ENCODE peak calls at places on chromosomes 2 and 18, in seven cellular contexts. One of them, this sample, is unnamed.

GRCh38 chr2:108348816-108349570 is 28.8 kb upstream of the SULT1C4 start:
- DNase-seq in brain microvascular endothelial cell: no peak
- DNase-seq in AG10803: no peak
- DNase-seq in GM12865: no peak
- DNase-seq in A549: no peak
- DNase-seq in mucosa of descending colon: no peak
- DNase-seq in breast epithelium: no peak
- DNase-seq in this sample: no peak

GRCh38 chr2:164186596-164186995 is 434.7 kb downstream of the GRB14 start:
- DNase-seq in brain microvascular endothelial cell: no peak
- DNase-seq in mucosa of descending colon: no peak
- DNase-seq in A549: no peak
- DNase-seq in AG10803: no peak
- DNase-seq in breast epithelium: no peak
- DNase-seq in GM12865: no peak
- DNase-seq in this sample: no peak

GRCh38 chr18:50218432-50219197 is 23.7 kb upstream of the MYO5B start:
- DNase-seq in brain microvascular endothelial cell: peak
- DNase-seq in AG10803: peak
- DNase-seq in A549: no peak
- DNase-seq in mucosa of descending colon: peak
- DNase-seq in breast epithelium: no peak
- DNase-seq in GM12865: peak
- DNase-seq in this sample: no peak

GRCh38 chr2:68458962-68459361 is 8.1 kb downstream of the FBXO48 start:
- DNase-seq in GM12865: no peak
- DNase-seq in A549: no peak
- DNase-seq in brain microvascular endothelial cell: peak
- DNase-seq in mucosa of descending colon: no peak
- DNase-seq in AG10803: peak
- DNase-seq in breast epithelium: no peak
- DNase-seq in this sample: no peak

GRCh38 chr2:86788881-86789686 is 1.6 kb downstream of the CD8A start:
- DNase-seq in brain microvascular endothelial cell: no peak
- DNase-seq in GM12865: no peak
- DNase-seq in breast epithelium: no peak
- DNase-seq in AG10803: no peak
- DNase-seq in A549: no peak
- DNase-seq in mucosa of descending colon: no peak
- DNase-seq in this sample: no peak

GRCh38 chr2:39704540-39704939 is 38.8 kb downstream of the TMEM178A start:
- DNase-seq in mucosa of descending colon: no peak
- DNase-seq in GM12865: no peak
- DNase-seq in A549: no peak
- DNase-seq in AG10803: no peak
- DNase-seq in breast epithelium: no peak
- DNase-seq in brain microvascular endothelial cell: no peak
- DNase-seq in this sample: no peak

GRCh38 chr2:100819365-100820345 is at the start of gene NPAS2:
- DNase-seq in A549: peak
- DNase-seq in breast epithelium: peak
- DNase-seq in mucosa of descending colon: peak
- DNase-seq in AG10803: peak
- DNase-seq in brain microvascular endothelial cell: no peak
- DNase-seq in GM12865: no peak
- DNase-seq in this sample: no peak

GRCh38 chr2:41701231-41701630 is 346.6 kb upstream of the PKDCC start:
- DNase-seq in breast epithelium: no peak
- DNase-seq in AG10803: no peak
- DNase-seq in brain microvascular endothelial cell: no peak
- DNase-seq in A549: no peak
- DNase-seq in mucosa of descending colon: no peak
- DNase-seq in GM12865: no peak
- DNase-seq in this sample: no peak

GRCh38 chr2:26187114-26187513 is 14.2 kb downstream of the GAREM2 start:
- DNase-seq in AG10803: no peak
- DNase-seq in A549: no peak
- DNase-seq in brain microvascular endothelial cell: no peak
- DNase-seq in GM12865: no peak
- DNase-seq in breast epithelium: no peak
- DNase-seq in mucosa of descending colon: no peak
- DNase-seq in this sample: no peak

GRCh38 chr18:80033181-80034067 is 810 bp upstream of the RBFA start:
- DNase-seq in AG10803: peak
- DNase-seq in breast epithelium: peak
- DNase-seq in GM12865: no peak
- DNase-seq in brain microvascular endothelial cell: peak
- DNase-seq in mucosa of descending colon: no peak
- DNase-seq in A549: peak
- DNase-seq in this sample: peak

GRCh38 chr2:230714122-230714453 is 1.4 kb downstream of the CAB39 start:
- DNase-seq in AG10803: peak
- DNase-seq in brain microvascular endothelial cell: peak
- DNase-seq in breast epithelium: no peak
- DNase-seq in GM12865: peak
- DNase-seq in mucosa of descending colon: no peak
- DNase-seq in A549: peak
- DNase-seq in this sample: peak

GRCh38 chr2:64686283-64686956 is 32.7 kb upstream of the SERTAD2 start:
- DNase-seq in GM12865: no peak
- DNase-seq in A549: no peak
- DNase-seq in breast epithelium: no peak
- DNase-seq in AG10803: no peak
- DNase-seq in brain microvascular endothelial cell: no peak
- DNase-seq in mucosa of descending colon: no peak
- DNase-seq in this sample: no peak

GRCh38 chr2:106800180-106800579 is 85.8 kb downstream of the ST6GAL2 start:
- DNase-seq in GM12865: no peak
- DNase-seq in mucosa of descending colon: no peak
- DNase-seq in AG10803: no peak
- DNase-seq in brain microvascular endothelial cell: no peak
- DNase-seq in A549: no peak
- DNase-seq in breast epithelium: no peak
- DNase-seq in this sample: no peak

GRCh38 chr2:13698847-13699246 is 933.7 kb upstream of the LRATD1 start:
- DNase-seq in mucosa of descending colon: no peak
- DNase-seq in brain microvascular endothelial cell: no peak
- DNase-seq in AG10803: no peak
- DNase-seq in GM12865: no peak
- DNase-seq in breast epithelium: no peak
- DNase-seq in A549: no peak
- DNase-seq in this sample: no peak

GRCh38 chr18:7608174-7608550 is 41.0 kb downstream of the PTPRM start:
- DNase-seq in A549: no peak
- DNase-seq in breast epithelium: no peak
- DNase-seq in GM12865: no peak
- DNase-seq in brain microvascular endothelial cell: no peak
- DNase-seq in AG10803: peak
- DNase-seq in mucosa of descending colon: no peak
- DNase-seq in this sample: no peak

GRCh38 chr2:200308421-200309295 is 2.2 kb downstream of the SPATS2L start:
- DNase-seq in GM12865: peak
- DNase-seq in breast epithelium: no peak
- DNase-seq in A549: no peak
- DNase-seq in AG10803: peak
- DNase-seq in mucosa of descending colon: no peak
- DNase-seq in brain microvascular endothelial cell: no peak
- DNase-seq in this sample: no peak

GRCh38 chr2:176555781-176556180 is 286.5 kb downstream of the MTX2 start:
- DNase-seq in breast epithelium: no peak
- DNase-seq in brain microvascular endothelial cell: no peak
- DNase-seq in GM12865: no peak
- DNase-seq in AG10803: no peak
- DNase-seq in mucosa of descending colon: peak
- DNase-seq in A549: no peak
- DNase-seq in this sample: no peak

GRCh38 chr2:176554107-176555048 is 285.1 kb downstream of the MTX2 start:
- DNase-seq in A549: peak
- DNase-seq in mucosa of descending colon: no peak
- DNase-seq in AG10803: peak
- DNase-seq in brain microvascular endothelial cell: peak
- DNase-seq in breast epithelium: no peak
- DNase-seq in GM12865: peak
- DNase-seq in this sample: peak

GRCh38 chr2:176552456-176553135 is 283.4 kb downstream of the MTX2 start:
- DNase-seq in mucosa of descending colon: no peak
- DNase-seq in GM12865: no peak
- DNase-seq in breast epithelium: no peak
- DNase-seq in A549: no peak
- DNase-seq in AG10803: peak
- DNase-seq in brain microvascular endothelial cell: peak
- DNase-seq in this sample: no peak

GRCh38 chr2:176555112-176555511 is 285.9 kb downstream of the MTX2 start:
- DNase-seq in brain microvascular endothelial cell: no peak
- DNase-seq in mucosa of descending colon: no peak
- DNase-seq in A549: no peak
- DNase-seq in breast epithelium: no peak
- DNase-seq in AG10803: no peak
- DNase-seq in GM12865: no peak
- DNase-seq in this sample: no peak

DNA sequence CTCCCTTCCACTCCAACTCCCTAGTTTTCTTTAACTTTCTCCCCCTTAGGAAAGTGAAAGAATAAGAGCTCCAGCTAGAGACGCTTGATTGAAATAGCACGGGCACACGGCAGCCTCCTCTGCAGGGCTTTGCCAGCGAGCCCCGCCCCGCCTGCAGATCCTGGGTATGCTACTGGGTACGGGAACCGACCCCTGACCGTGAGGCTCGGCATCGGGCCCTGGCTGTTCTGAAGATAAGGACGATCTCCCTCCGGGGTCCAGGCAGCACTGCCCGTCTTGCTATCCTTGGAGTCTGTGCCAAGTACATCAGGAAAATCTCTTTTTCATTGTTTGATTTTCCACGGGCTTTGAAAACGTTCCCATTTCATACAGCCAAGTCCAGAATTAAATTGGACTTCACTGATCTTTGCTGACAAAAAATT is 284.5 kb downstream of the MTX2 start:
- DNase-seq in GM12865: peak
- DNase-seq in brain microvascular endothelial cell: peak
- DNase-seq in mucosa of descending colon: peak
- DNase-seq in A549: peak
- DNase-seq in AG10803: peak
- DNase-seq in breast epithelium: peak
- DNase-seq in this sample: no peak
- TF ChIP-seq CTCF in GM12865: no peak
- TF ChIP-seq CTCF in brain microvascular endothelial cell: peak
- TF ChIP-seq CTCF in mucosa of descending colon: no peak
- TF ChIP-seq CTCF in A549: peak
- TF ChIP-seq CTCF in AG10803: peak
- TF ChIP-seq CTCF in breast epithelium: no peak
- TF ChIP-seq CTCF in this sample: no peak

GRCh38 chr18:48244530-48244929 is 164.7 kb downstream of the ZBTB7C start:
- DNase-seq in mucosa of descending colon: no peak
- DNase-seq in AG10803: no peak
- DNase-seq in A549: no peak
- DNase-seq in breast epithelium: no peak
- DNase-seq in brain microvascular endothelial cell: no peak
- DNase-seq in GM12865: no peak
- DNase-seq in this sample: no peak

GRCh38 chr18:48236822-48237221 is 172.4 kb downstream of the ZBTB7C start:
- DNase-seq in GM12865: no peak
- DNase-seq in A549: no peak
- DNase-seq in AG10803: no peak
- DNase-seq in brain microvascular endothelial cell: no peak
- DNase-seq in breast epithelium: no peak
- DNase-seq in mucosa of descending colon: no peak
- DNase-seq in this sample: no peak

GRCh38 chr18:48238206-48238605 is 171.0 kb downstream of the ZBTB7C start:
- DNase-seq in brain microvascular endothelial cell: peak
- DNase-seq in GM12865: no peak
- DNase-seq in A549: no peak
- DNase-seq in AG10803: no peak
- DNase-seq in breast epithelium: peak
- DNase-seq in mucosa of descending colon: no peak
- DNase-seq in this sample: peak

DNA sequence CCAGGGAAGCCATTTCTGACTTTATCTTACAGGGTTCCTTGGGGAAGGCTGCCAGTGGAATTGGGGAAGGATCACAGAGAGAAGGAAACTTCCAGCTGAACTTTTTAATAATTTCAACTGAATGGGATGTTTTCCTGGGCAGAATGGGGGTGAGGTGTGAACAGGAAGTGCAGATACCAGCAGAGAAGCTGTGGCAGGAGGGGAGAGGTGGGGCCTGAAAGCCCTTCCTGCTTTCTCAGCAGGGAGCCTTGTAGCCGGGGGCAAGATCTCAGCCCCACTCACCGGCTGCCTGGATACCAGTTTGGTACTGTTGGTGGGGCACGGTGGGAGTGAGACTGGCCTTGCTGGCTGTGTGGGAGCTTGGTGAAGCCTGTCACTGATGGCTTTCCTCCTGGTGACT is 170.5 kb downstream of the ZBTB7C start:
- DNase-seq in breast epithelium: no peak
- DNase-seq in A549: no peak
- DNase-seq in brain microvascular endothelial cell: no peak
- DNase-seq in GM12865: no peak
- DNase-seq in AG10803: no peak
- DNase-seq in mucosa of descending colon: no peak
- DNase-seq in this sample: no peak
- H3K4me3 ChIP-seq in breast epithelium: no peak
- H3K4me3 ChIP-seq in A549: no peak
- H3K4me3 ChIP-seq in brain microvascular endothelial cell: no peak
- H3K4me3 ChIP-seq in GM12865: no peak
- H3K4me3 ChIP-seq in AG10803: no peak
- H3K4me3 ChIP-seq in mucosa of descending colon: no peak
- H3K4me3 ChIP-seq in this sample: no peak

DNA sequence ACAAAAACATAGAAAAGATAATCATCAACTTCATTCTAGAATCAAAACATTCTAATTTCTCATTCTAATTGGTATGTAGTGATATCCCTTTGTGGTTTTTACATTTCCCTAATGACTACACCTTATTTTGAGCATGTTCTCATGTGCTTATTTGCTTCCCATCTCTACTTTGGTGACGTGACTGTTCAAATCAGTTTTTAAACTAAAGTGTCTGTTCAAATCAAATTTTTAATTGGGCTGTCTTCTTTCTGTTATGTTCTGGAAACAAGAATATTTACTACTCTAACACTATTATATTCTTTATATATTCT is 45.5 kb downstream of the YES1 start:
- DNase-seq in breast epithelium: no peak
- DNase-seq in A549: no peak
- DNase-seq in AG10803: no peak
- DNase-seq in GM12865: no peak
- DNase-seq in brain microvascular endothelial cell: no peak
- DNase-seq in mucosa of descending colon: no peak
- DNase-seq in this sample: no peak
- TF ChIP-seq CTCF in breast epithelium: no peak
- TF ChIP-seq CTCF in A549: no peak
- TF ChIP-seq CTCF in AG10803: no peak
- TF ChIP-seq CTCF in GM12865: no peak
- TF ChIP-seq CTCF in brain microvascular endothelial cell: no peak
- TF ChIP-seq CTCF in mucosa of descending colon: no peak
- TF ChIP-seq CTCF in this sample: no peak

GRCh38 chr18:48944634-48945033 is 6.1 kb downstream of the SMAD7 start:
- DNase-seq in AG10803: no peak
- DNase-seq in brain microvascular endothelial cell: no peak
- DNase-seq in breast epithelium: no peak
- DNase-seq in A549: no peak
- DNase-seq in GM12865: no peak
- DNase-seq in mucosa of descending colon: no peak
- DNase-seq in this sample: no peak
- H3K4me3 ChIP-seq in AG10803: no peak
- H3K4me3 ChIP-seq in brain microvascular endothelial cell: no peak
- H3K4me3 ChIP-seq in breast epithelium: no peak
- H3K4me3 ChIP-seq in A549: peak
- H3K4me3 ChIP-seq in GM12865: no peak
- H3K4me3 ChIP-seq in mucosa of descending colon: no peak
- H3K4me3 ChIP-seq in this sample: no peak